ENCODE peak calls at places on chromosomes 7 and 10, in six cellular contexts. N is astrocyte of the spinal cord, X is transverse colon, J is fibroblast of the aortic adventitia, C is mammary epithelial cell, E is epithelial cell of esophagus. H is an unnamed sample.

GRCh38 chr10:66836057-66836456 is 89.8 kb upstream of the LRRTM3 start:
- DNase-seq in C (peak), E (peak), X (no peak), J (peak), N (peak), H (peak)

GRCh38 chr7:90857595-90857994 is 261.5 kb downstream of the CDK14 start:
- DNase-seq in J (no peak), X (no peak), E (no peak), N (no peak), C (no peak), H (no peak)

GRCh38 chr10:116669080-116669479 is 48.3 kb downstream of the PNLIPRP2 start:
- DNase-seq in J (no peak), X (no peak), C (no peak), E (peak), N (no peak), H (no peak)

GRCh38 chr10:88106348-88106747 is 242.9 kb downstream of the PTEN start:
- DNase-seq in N (no peak), C (no peak), E (no peak), J (no peak), X (no peak), H (no peak)

GRCh38 chr7:522071-522937 is 2.7 kb upstream of the PDGFA start:
- DNase-seq in C (peak), X (peak), J (peak), E (peak), N (peak), H (no peak)

GRCh38 chr10:101829561-101830315 is 11.5 kb upstream of the OGA start:
- DNase-seq in E (peak), N (no peak), C (no peak), X (peak), J (no peak), H (no peak)

GRCh38 chr7:123682690-123683089 is 27.0 kb downstream of the LMOD2 start:
- DNase-seq in C (peak), X (no peak), N (peak), E (peak), J (peak), H (peak)

GRCh38 chr10:11197266-11197712 is 179.6 kb downstream of the CELF2 start:
- DNase-seq in J (no peak), X (peak), N (no peak), E (peak), C (no peak), H (no peak)

GRCh38 chr7:9407816-9408215 is 974.4 kb downstream of the NXPH1 start:
- DNase-seq in N (peak), J (no peak), C (no peak), X (no peak), E (peak), H (no peak)

GRCh38 chr7:154259396-154259795 is 207.2 kb downstream of the DPP6 start:
- DNase-seq in C (no peak), E (no peak), N (no peak), X (no peak), J (no peak), H (no peak)

GRCh38 chr10:133559216-133559615 is 6.2 kb downstream of the SYCE1 start:
- DNase-seq in J (no peak), N (no peak), E (no peak), C (no peak), X (no peak), H (no peak)

GRCh38 chr7:73671857-73672445 is 4.3 kb downstream of the VPS37D start:
- DNase-seq in N (no peak), J (no peak), E (no peak), C (no peak), X (no peak), H (no peak)

GRCh38 chr7:139823855-139824670 is 5.0 kb upstream of the TBXAS1 start:
- DNase-seq in E (no peak), X (no peak), N (no peak), C (no peak), J (peak), H (no peak)

GRCh38 chr10:8731415-8732110 is 677.1 kb downstream of the GATA3 start:
- DNase-seq in E (no peak), J (no peak), N (no peak), C (no peak), X (no peak), H (no peak)

GRCh38 chr7:149873074-149873967 is 448 bp upstream of the ATP6V0E2 start:
- DNase-seq in E (peak), J (peak), C (peak), N (peak), X (peak), H (peak)

GRCh38 chr7:149873968-149874643 is at the start of gene ATP6V0E2:
- DNase-seq in C (no peak), E (no peak), N (no peak), X (no peak), J (no peak), H (no peak)

GRCh38 chr7:149870701-149871483 is 2.9 kb upstream of the ATP6V0E2 start:
- DNase-seq in J (no peak), X (no peak), N (no peak), E (no peak), C (no peak), H (no peak)

GRCh38 chr7:149871576-149871975 is 2.2 kb upstream of the ATP6V0E2 start:
- DNase-seq in C (no peak), J (no peak), E (no peak), N (no peak), X (no peak), H (no peak)

DNA sequence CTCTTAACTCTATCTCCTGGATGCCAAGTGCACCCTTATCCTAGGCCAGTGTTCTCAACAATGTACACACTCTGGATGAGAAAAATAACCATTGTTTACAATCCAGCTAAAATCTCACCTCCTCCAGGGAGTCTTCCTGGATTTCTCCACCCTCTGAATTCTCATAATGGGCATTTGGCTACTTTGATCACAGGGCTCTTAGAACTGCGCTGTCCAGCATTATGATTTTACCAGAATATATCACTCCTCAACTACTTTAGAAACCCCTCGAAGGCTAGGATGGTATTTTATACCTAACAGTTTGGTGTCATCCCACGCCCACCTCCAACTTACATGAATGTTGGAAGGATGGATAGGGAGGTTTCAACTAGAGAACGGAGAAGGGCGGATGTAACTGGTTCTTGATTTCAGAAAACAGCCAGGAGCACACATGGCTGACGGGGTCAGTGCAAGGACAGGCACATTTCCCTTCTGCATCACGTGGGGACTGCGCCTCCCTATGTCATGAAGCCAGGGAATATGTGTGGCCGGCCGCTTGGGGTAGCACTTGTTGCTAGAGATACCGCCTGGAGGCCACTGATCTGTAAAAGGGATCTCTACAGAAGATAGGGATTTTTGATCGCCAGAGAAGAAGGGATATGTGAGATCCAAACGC is 1.2 kb upstream of the ATP6V0E2 start:
- DNase-seq in X (peak), J (peak), N (peak), C (peak), E (peak), H (peak)
- TF ChIP-seq CTCF in X (peak), J (peak), N (peak), C (no peak), E (peak), H (peak)

GRCh38 chr7:55573526-55573925 is 1.2 kb upstream of the VOPP1 start:
- DNase-seq in E (peak), J (peak), N (no peak), C (peak), X (no peak), H (no peak)

GRCh38 chr7:55571534-55572377 is 546 bp downstream of the VOPP1 start:
- DNase-seq in X (peak), E (peak), J (peak), C (peak), N (peak), H (no peak)

GRCh38 chr7:55574062-55574717 is 1.9 kb upstream of the VOPP1 start:
- DNase-seq in X (no peak), E (peak), C (peak), N (peak), J (peak), H (no peak)

GRCh38 chr7:55573234-55573504 is 867 bp upstream of the VOPP1 start:
- DNase-seq in J (no peak), C (no peak), X (no peak), N (no peak), E (peak), H (no peak)

DNA sequence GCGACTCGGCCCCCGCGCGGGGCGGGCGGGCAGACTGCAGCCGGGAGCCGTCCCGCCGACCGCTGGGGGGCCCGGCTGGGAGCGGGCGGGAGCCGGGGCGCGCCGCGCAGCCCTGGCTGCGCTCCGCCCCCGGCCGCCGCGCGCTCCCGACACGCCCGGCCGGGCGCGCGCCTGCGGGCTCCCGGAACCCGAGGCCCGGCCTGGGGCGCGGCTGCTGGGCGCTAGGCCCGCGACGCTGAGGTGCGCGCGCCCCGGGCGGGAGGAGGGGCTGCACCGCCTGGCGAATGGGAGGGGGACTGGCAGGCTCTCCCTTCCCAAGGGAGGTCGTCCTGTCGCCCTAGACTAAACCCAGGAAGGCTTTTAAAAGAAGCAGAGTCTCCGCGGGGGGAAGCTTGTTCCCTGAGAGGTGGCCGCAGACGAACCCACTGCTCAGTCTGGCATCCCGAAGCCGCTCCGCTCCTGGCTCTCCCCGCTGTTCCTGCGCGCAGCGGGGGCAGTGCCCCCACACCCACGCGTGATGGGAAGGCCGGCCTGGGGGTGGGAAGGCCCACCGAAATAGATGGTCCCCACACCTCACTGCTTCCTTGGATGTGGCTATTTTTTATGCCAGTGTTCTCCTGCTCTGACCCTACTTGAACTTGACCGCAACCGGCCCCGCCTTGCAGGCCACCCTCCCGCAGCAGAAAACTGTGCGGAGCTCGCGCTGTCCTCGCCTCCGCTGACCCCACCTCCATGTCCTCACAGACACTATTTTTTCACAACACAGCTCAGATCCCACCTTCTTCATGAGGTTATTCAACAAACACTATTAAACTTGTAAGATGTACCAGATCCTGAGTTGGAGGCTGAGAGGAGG is at the start of gene VOPP1:
- DNase-seq in C (peak), X (peak), J (peak), N (peak), E (peak), H (no peak)
- TF ChIP-seq CTCF in C (no peak), X (no peak), J (no peak), N (no peak), E (no peak), H (no peak)

GRCh38 chr10:21953585-21954057 is 49.9 kb downstream of the DNAJC1 start:
- DNase-seq in E (peak), J (peak), N (peak), X (no peak), C (peak), H (no peak)
- TF ChIP-seq CTCF in E (peak), J (peak), N (peak), X (peak), C (peak), H (peak)

GRCh38 chr10:32347363-32347735 is 391 bp upstream of the EPC1 start:
- DNase-seq in X (no peak), E (no peak), J (no peak), C (no peak), N (no peak), H (no peak)

GRCh38 chr10:32349199-32349585 is 2.2 kb upstream of the EPC1 start:
- DNase-seq in E (no peak), C (no peak), J (no peak), N (no peak), X (no peak), H (no peak)

GRCh38 chr10:32346551-32347362 is at the start of gene EPC1:
- DNase-seq in C (peak), X (peak), E (peak), N (peak), J (peak), H (peak)

GRCh38 chr10:32348297-32349198 is 1.6 kb upstream of the EPC1 start:
- DNase-seq in N (no peak), C (no peak), X (no peak), E (no peak), J (no peak), H (no peak)

DNA sequence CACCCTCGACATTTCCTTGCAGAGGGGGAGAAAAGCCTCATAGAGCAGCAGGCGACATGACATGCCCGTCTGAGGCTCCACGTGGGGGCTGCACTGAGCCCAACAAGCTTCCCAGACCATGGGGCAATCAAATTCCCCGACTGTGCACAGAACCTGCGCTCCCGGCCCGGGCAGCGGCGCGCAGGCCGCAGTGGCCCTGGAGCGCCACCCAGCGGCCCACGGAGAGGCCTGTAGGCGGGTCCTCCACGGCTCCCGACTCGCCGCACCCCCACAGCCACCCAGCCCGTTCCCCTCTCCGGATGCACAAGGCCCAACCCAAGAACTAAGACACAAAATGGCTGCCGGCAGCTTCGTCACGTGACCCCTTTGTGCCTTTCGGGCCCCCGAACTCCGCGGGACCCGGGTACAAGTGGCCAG is 816 bp downstream of the EPC1 start:
- DNase-seq in C (peak), X (peak), N (peak), J (peak), E (peak), H (peak)
- TF ChIP-seq CTCF in C (peak), X (peak), N (peak), J (peak), E (peak), H (peak)

DNA sequence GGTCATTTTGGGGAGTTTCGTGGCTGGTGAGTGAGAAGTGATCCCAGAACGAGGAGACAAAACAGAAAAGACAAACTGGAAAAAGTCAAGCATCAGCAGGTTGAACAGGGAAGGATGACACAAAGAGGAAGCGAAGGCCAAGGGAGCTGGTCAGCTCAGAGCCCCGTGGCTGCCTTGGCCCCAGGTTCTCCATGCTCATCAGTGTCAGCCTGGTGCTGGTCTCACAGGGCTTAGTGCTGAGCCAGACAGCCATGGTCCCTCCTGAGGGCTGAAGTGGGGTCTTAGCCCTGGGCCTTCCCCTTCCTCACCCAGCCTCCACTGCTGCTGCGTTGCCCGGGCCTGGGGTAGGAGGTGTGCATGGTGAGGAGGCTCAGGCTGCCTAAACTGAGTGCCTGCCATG is 183.6 kb downstream of the PFKFB3 start:
- DNase-seq in N (no peak), J (no peak), X (no peak), E (no peak), C (no peak), H (no peak)
- TF ChIP-seq CTCF in N (no peak), J (no peak), X (no peak), E (no peak), C (no peak), H (no peak)

GRCh38 chr10:78852856-78853255 is 215.9 kb upstream of the ZMIZ1 start:
- DNase-seq in J (peak), E (peak), C (no peak), N (no peak), X (peak), H (no peak)
- TF ChIP-seq CTCF in J (peak), E (no peak), C (peak), N (no peak), X (peak), H (peak)

H was measured in HFF-Myc.